ENCODE peak calls at places on chromosome 14, in six cellular contexts. K is transverse colon, Z is GM12892, W is stomach, C is HepG2, O is HCT116. H is an unnamed sample.

GRCh38 chr14:32509632-32510187 is 180.6 kb downstream of the AKAP6 start:
- DNase-seq in O (no peak), C (peak; percentile 50), W (peak; percentile 30), K (peak; percentile 19), Z (no peak), H (no peak)

GRCh38 chr14:60278350-60278749 is 29.3 kb downstream of the PPM1A start:
- DNase-seq in W (no peak), K (no peak), C (no peak), Z (no peak), O (no peak), H (no peak)

GRCh38 chr14:89519000-89519399 is 102.0 kb upstream of the FOXN3 start:
- DNase-seq in W (no peak), K (no peak), Z (no peak), O (no peak), C (no peak), H (no peak)

GRCh38 chr14:57991353-57991752 is 125.5 kb upstream of the SLC35F4 start:
- DNase-seq in W (no peak), C (no peak), Z (no peak), K (no peak), O (no peak), H (no peak)

GRCh38 chr14:100320157-100320856 is 2.8 kb upstream of the SLC25A47 start:
- DNase-seq in C (no peak), O (no peak), Z (no peak), K (no peak), W (no peak), H (no peak)

GRCh38 chr14:38405851-38406630 is 150.1 kb upstream of the CLEC14A start:
- DNase-seq in O (no peak), K (no peak), Z (no peak), C (no peak), W (no peak), H (no peak)

GRCh38 chr14:54699087-54699530 is 132.2 kb downstream of the SAMD4A start:
- DNase-seq in Z (no peak), K (no peak), O (no peak), C (no peak), W (no peak), H (no peak)

GRCh38 chr14:61076531-61076930 is 95.5 kb downstream of the SLC38A6 start:
- DNase-seq in K (no peak), W (no peak), Z (no peak), C (peak; percentile 37), O (no peak), H (no peak)

GRCh38 chr14:97185186-97185585 is 388.0 kb downstream of the VRK1 start:
- DNase-seq in O (no peak), C (no peak), W (no peak), Z (no peak), K (no peak), H (no peak)

GRCh38 chr14:75527449-75528163 is 5.3 kb downstream of the BATF start:
- DNase-seq in O (no peak), K (no peak), C (no peak), W (no peak), Z (no peak), H (no peak)

GRCh38 chr14:82501554-82501953 is 967.9 kb upstream of the SEL1L start:
- DNase-seq in C (no peak), O (no peak), Z (no peak), K (no peak), W (no peak), H (no peak)

GRCh38 chr14:35341454-35342159 is 49.4 kb downstream of the PSMA6 start:
- DNase-seq in W (peak; percentile 99), K (peak; percentile 97), C (peak; percentile 91), O (peak; percentile 45), Z (no peak), H (peak; percentile 90)

GRCh38 chr14:65084554-65085190 is 17.6 kb downstream of the MAX start:
- DNase-seq in O (no peak), Z (no peak), W (no peak), K (no peak), C (no peak), H (no peak)

GRCh38 chr14:75280831-75281690 is 2.4 kb downstream of the FOS start:
- DNase-seq in C (no peak), W (no peak), Z (no peak), O (no peak), K (peak; percentile 58), H (no peak)

GRCh38 chr14:103501921-103502669 is 20.5 kb downstream of the CKB start:
- DNase-seq in W (no peak), Z (no peak), O (no peak), C (no peak), K (no peak), H (no peak)

GRCh38 chr14:95445161-95445560 is 71.3 kb downstream of the SYNE3 start:
- DNase-seq in O (no peak), C (no peak), Z (no peak), W (no peak), K (no peak), H (no peak)

GRCh38 chr14:76550534-76550933 is 174.6 kb downstream of the ESRRB start:
- DNase-seq in Z (no peak), W (no peak), K (no peak), C (no peak), O (peak; percentile 31), H (no peak)

DNA sequence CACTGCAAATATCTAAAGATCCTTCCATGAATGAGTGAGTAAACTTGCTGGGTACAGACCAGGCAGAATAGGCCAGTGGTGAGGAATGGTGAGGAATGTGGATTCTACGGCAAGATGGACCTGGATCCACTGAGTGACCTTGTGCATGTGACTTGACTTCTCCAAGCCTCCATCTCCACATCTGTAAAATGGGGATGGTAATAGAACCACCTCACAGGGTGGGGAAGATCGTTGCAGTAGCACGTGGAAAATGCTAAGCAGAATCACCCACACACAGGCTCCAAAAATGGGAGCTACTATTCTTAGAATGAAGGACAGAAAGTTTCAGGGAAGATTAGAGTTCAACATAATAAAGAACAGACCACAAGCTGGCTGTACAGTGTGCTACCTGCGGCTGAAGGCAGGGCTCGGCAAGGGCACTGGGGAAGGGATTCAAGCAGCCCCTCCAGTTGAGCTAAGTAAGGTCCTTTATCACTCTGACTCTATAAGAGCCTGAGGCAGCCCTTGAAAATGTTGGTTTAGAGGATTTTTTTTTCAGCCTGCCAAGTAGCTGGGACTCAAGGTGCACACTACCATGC is 47.5 kb downstream of the ACTN1 start:
- DNase-seq in C (no peak), W (no peak), K (no peak), Z (no peak), O (no peak), H (no peak)
- TF ChIP-seq POLR2AphosphoS5 in C (no peak), W (no peak), K (no peak), Z (no peak), O (no peak), H (no peak)

DNA sequence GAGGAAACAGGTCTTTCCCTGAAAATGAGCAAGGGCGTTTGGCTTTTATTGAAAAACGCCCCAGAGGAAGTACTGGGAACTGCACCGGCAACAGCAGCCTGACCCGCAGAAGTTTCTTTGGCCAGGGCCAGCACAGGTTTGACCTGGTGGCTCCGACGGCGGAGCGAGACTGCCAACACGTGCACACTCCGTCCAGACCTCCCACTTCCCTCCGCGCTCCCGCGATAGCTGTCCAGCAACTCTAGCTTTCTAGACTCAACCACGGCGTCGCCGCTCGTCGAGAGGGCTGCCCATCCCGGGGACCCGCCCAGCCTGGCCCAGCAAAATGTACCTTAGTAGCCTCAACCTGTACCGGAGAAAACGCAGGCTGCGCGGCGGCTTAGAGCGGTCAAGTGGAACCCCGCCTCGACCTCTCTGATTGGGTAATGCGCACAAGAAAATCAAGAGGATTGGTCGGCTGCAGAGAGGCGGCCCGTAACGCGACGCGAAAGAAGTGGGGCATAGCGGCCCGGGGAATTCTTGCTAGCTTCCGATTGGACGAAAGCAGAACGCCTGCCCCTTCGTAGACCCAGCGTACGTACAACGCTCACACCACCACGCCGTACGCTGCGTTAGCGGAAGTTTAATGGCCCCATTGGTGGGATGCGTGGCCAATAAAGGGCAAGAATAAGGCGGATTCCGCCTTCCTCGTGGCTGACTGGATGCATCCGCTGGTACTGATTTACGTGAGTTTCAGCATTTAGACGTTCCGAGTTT is at the start of gene WDR89:
- DNase-seq in K (peak; percentile 98), O (peak; percentile 98), W (peak; percentile 97), C (peak; percentile 99), Z (peak; percentile 76), H (peak; percentile 98)
- TF ChIP-seq POLR2A in K (peak; percentile 73), O (no peak), W (no peak), C (peak; percentile 75), Z (peak; percentile 94), H (no peak)

GRCh38 chr14:68345738-68346137 is 447.1 kb downstream of the ZFP36L1 start:
- DNase-seq in Z (no peak), W (no peak), K (no peak), O (no peak), C (no peak), H (no peak)

GRCh38 chr14:68346540-68347232 is 446.2 kb downstream of the ZFP36L1 start:
- DNase-seq in K (no peak), Z (no peak), W (no peak), O (no peak), C (no peak), H (no peak)

GRCh38 chr14:68355415-68355814 is 437.5 kb downstream of the ZFP36L1 start:
- DNase-seq in Z (no peak), K (no peak), C (no peak), O (no peak), W (no peak), H (no peak)

GRCh38 chr14:68349900-68350323 is 443.0 kb downstream of the ZFP36L1 start:
- DNase-seq in C (peak; percentile 98), Z (no peak), O (no peak), K (no peak), W (peak; percentile 39), H (no peak)
- TF ChIP-seq POLR2AphosphoS5 in C (no peak), Z (no peak), O (no peak), K (no peak), W (peak; percentile 76), H (no peak)

GRCh38 chr14:23306412-23307145 is at the start of gene BCL2L2:
- DNase-seq in K (peak; percentile 94), O (peak; percentile 76), C (peak; percentile 98), Z (peak; percentile 63), W (peak; percentile 92), H (peak; percentile 96)
- TF ChIP-seq POLR2A in K (peak; percentile 85), O (peak; percentile 64), C (no peak), Z (peak; percentile 72), W (peak; percentile 57), H (no peak)